ENCODE peak calls at places on chromosome 1, in eight cellular contexts. A is astrocyte; T is CD8-positive, alpha-beta T cell; D is BE2C; O is cardiac muscle cell; B is HFF-Myc; W is sigmoid colon; F is dorsolateral prefrontal cortex. K is an unnamed sample.

GRCh38 chr1:230282157-230282556 is 144.0 kb downstream of the PGBD5 start:
- DNase-seq in W (peak; percentile 37), T (no peak), D (no peak), F (no peak), A (no peak), B (no peak), O (no peak), K (no peak)

GRCh38 chr1:180778782-180779398 is 133.8 kb upstream of the KIAA1614 start:
- DNase-seq in F (no peak), D (no peak), T (no peak), A (no peak), B (no peak), W (no peak), O (peak; percentile 5), K (peak; percentile 14)

GRCh38 chr1:171245458-171246064 is 2.7 kb upstream of the FMO1 start:
- DNase-seq in A (peak; percentile 16), D (no peak), B (no peak), W (no peak), O (peak; percentile 58), T (peak; percentile 15), F (no peak), K (peak; percentile 72)

GRCh38 chr1:69824932-69825331 is 257.2 kb downstream of the LRRC7 start:
- DNase-seq in W (no peak), T (no peak), O (no peak), F (peak; percentile 47), D (no peak), A (no peak), B (peak; percentile 11), K (peak; percentile 11)

GRCh38 chr1:244496186-244496585 is 35.1 kb downstream of the CATSPERE start:
- DNase-seq in F (no peak), O (no peak), B (no peak), W (no peak), T (no peak), D (no peak), A (no peak), K (no peak)

GRCh38 chr1:198725090-198725489 is 86.2 kb downstream of the PTPRC start:
- DNase-seq in A (no peak), O (no peak), B (no peak), W (no peak), D (no peak), T (no peak), F (no peak), K (no peak)

GRCh38 chr1:10848109-10848684 is 51.8 kb upstream of the CASZ1 start:
- DNase-seq in O (no peak), F (no peak), W (no peak), T (no peak), B (no peak), D (no peak), A (no peak), K (no peak)

GRCh38 chr1:203338335-203339036 is 12.4 kb downstream of the FMOD start:
- DNase-seq in F (no peak), T (peak; percentile 66), D (peak; percentile 66), W (peak; percentile 81), B (peak; percentile 45), A (no peak), O (peak; percentile 66), K (peak; percentile 79)

GRCh38 chr1:232166942-232167341 is 463.0 kb downstream of the SIPA1L2 start:
- DNase-seq in W (no peak), A (no peak), B (no peak), F (no peak), O (no peak), D (no peak), T (no peak), K (no peak)

GRCh38 chr1:52098139-52098871 is 42.2 kb downstream of the BTF3L4 start:
- DNase-seq in A (no peak), F (no peak), D (no peak), O (no peak), T (no peak), W (no peak), B (no peak), K (no peak)

GRCh38 chr1:109025691-109026090 is 16.2 kb downstream of the WDR47 start:
- DNase-seq in T (no peak), B (no peak), D (no peak), A (no peak), O (no peak), W (no peak), F (no peak), K (no peak)

GRCh38 chr1:179441456-179441855 is 75.7 kb downstream of the AXDND1 start:
- DNase-seq in A (no peak), B (no peak), W (no peak), F (no peak), T (no peak), O (peak; percentile 0), D (no peak), K (no peak)

GRCh38 chr1:42768172-42768571 is 1.1 kb downstream of the C1orf50 start:
- DNase-seq in B (no peak), F (no peak), D (no peak), O (no peak), T (no peak), W (no peak), A (no peak), K (no peak)
- H3K4me3 ChIP-seq in B (peak overlapping the region; percentile 93), F (peak overlapping the region; percentile 100), D (peak overlapping the region; percentile 83), O (peak overlapping the region; percentile 58), T (peak overlapping the region; percentile 73), W (peak overlapping the region; percentile 98), A (peak overlapping the region; percentile 90), K (peak overlapping the region; percentile 97)

DNA sequence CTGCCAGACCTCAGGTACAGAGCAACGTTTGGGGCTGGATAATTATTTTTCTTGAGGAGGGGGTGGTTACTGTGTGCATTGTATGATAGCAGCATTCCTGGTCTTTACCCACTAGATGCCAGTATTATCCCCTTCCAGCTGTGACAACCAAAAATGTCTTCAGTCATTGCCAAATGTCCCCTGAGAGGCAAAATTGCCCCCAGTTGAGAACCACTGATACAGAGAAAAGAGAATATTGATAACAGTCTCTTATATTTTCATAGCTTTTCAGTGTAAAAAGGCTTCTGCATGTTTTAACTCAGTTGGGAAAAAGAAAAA is 51.8 kb upstream of the SYT14 start:
- DNase-seq in T (no peak), F (no peak), D (no peak), O (no peak), A (no peak), B (no peak), W (no peak), K (no peak)
- TF ChIP-seq CTCF in T (no peak), F (no peak), D (peak; percentile 65), O (no peak), A (peak; percentile 19), B (no peak), W (no peak), K (peak; percentile 15)

DNA sequence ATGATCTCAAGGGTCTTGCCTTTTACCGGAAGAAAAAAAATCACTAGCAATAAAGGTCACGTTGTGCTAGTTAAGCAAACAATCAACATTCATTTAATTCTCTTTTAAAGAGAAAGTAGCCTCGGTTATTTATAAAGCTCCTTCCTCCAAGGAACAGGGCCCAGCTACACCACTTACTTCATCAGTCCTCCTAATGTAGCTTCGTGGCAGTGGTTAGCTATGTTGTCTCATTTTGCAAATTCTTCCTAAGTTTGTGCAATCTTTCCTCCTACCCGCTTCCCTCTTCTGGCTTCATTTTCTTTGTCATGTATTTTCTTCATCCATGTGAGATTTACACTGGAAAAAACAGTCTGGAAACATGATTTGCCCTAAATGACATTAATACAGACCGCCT is 554.2 kb downstream of the NUF2 start:
- DNase-seq in F (no peak), A (peak; percentile 72), W (no peak), D (no peak), B (no peak), O (no peak), T (no peak), K (peak; percentile 5)
- H3K4me3 ChIP-seq in F (no peak overlapping the region), A (peak overlapping the region; percentile 34), W (no peak overlapping the region), D (no peak overlapping the region), B (no peak overlapping the region), O (no peak overlapping the region), T (no peak overlapping the region), K (no peak overlapping the region)

DNA sequence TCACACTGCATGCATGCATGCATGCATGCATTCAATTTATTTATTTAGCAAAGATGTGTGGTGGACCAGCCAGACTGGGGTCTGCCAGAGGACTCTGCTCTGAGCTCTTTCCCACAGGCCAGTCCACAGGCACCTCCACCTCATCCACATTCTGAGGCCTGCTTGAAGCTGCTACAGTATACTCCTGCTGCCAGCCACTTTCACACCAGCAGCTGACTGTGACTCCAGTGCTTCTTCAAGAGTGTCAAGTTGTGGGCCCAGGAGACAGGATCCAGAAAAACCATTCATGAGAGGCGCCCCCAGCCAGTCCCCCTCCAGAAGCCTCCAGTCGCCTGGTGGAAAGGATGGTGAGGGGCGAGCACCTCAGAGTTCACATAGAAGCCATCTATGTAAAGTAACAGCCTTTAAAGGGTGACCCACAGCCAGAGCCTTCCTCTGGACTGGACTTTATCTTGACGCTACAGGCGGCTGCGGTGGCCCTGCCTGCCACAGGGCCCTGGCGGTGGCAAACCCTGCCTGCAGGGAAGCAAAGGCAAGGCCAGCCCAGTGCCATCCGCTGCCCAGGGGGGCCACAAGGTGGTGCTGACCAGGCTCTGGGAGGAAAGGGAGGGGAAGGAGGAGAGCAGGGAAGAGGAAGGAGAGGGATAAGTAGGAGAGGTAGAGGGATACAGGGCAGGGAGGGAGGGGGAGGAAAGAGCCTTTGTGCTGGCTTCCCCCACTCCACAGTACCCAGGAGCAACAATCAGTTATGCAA is 30.7 kb downstream of the SSBP3 start:
- DNase-seq in W (no peak), A (no peak), F (no peak), D (no peak), T (no peak), B (no peak), O (peak; percentile 56), K (no peak)
- TF ChIP-seq CTCF in W (no peak), A (no peak), F (no peak), D (no peak), T (no peak), B (no peak), O (no peak), K (no peak)

DNA sequence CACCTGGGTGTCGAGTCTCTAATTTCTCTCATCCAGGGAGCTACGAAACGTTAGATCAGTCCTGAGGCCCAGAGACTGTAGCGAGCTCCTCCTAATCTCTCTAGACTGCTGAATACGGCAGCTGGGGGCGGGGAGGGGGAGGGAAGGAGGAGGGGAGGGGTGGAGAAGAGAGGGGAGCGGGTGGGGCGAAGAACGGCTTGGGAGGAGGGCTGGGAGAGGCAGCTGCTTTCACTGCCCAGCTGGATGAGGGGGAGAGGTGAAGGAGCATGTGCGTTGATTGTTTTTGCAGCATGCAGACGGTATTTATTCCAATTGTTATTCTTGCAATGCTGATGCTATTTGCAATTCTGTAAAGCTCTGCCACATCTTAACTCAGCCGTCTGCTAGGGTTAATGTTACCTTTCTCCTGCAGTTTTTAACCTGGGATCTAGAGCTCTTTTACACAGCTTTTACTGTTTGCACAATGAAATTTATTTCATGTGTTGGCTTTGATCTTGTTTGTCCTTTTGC is 790 bp downstream of the DNAJC6 start:
- DNase-seq in D (peak; percentile 70), W (no peak), T (no peak), A (no peak), B (no peak), O (no peak), F (peak; percentile 72), K (no peak)
- H3K4me3 ChIP-seq in D (peak overlapping the region; percentile 76), W (no peak overlapping the region), T (no peak overlapping the region), A (peak overlapping the region; percentile 51), B (peak overlapping the region; percentile 42), O (peak overlapping the region; percentile 61), F (peak overlapping the region; percentile 52), K (peak overlapping the region; percentile 24)

K was measured in choroid plexus epithelial cell.